ENCODE peak calls at places on chromosomes 11 and 22, in eight cellular contexts. E, L, T, Q, Y, B, N and O are unnamed samples.

GRCh38 chr11:109424893-109425292 is 2.9 kb downstream of the C11orf87 start:
- DNase-seq in Y (no peak), N (no peak), L (peak), Q (no peak), T (no peak), E (peak), B (peak), O (no peak)

GRCh38 chr22:38034278-38034882 is 22.8 kb upstream of the PICK1 start:
- DNase-seq in N (peak), Y (peak), B (peak), Q (peak), L (peak), T (peak), E (peak), O (peak)

GRCh38 chr22:35637943-35638342 is 10.3 kb upstream of the APOL6 start:
- DNase-seq in T (no peak), B (no peak), Y (no peak), E (no peak), L (no peak), N (no peak), Q (peak), O (no peak)

GRCh38 chr11:19625438-19625837 is 87.2 kb upstream of the NAV2 start:
- DNase-seq in T (no peak), N (no peak), Y (no peak), E (no peak), Q (peak), B (no peak), L (no peak), O (no peak)

GRCh38 chr22:32574397-32574796 is 99.8 kb downstream of the FBXO7 start:
- DNase-seq in Y (no peak), L (no peak), Q (no peak), B (no peak), E (peak), N (no peak), T (no peak), O (no peak)

GRCh38 chr11:113549611-113550061 is 74.4 kb upstream of the DRD2 start:
- DNase-seq in L (no peak), B (no peak), Q (no peak), Y (no peak), N (no peak), E (peak), T (no peak), O (no peak)

GRCh38 chr11:132472411-132473205 is 1059.7 kb downstream of the OPCML start:
- DNase-seq in Q (no peak), Y (no peak), L (no peak), T (no peak), E (no peak), N (no peak), B (no peak), O (no peak)

GRCh38 chr11:32385998-32386397 is 49.3 kb downstream of the WT1 start:
- DNase-seq in T (no peak), L (no peak), Y (peak), E (peak), Q (peak), N (no peak), B (no peak), O (no peak)

GRCh38 chr22:39959640-39960447 is at the start of gene TMA7B:
- DNase-seq in T (no peak), N (peak), Q (peak), Y (no peak), E (peak), B (peak), L (no peak), O (no peak)

GRCh38 chr11:21814169-21814568 is 378.7 kb upstream of the ANO5 start:
- DNase-seq in B (no peak), N (no peak), E (no peak), Y (no peak), Q (no peak), T (no peak), L (no peak), O (no peak)

GRCh38 chr22:17703811-17704210 is 65.3 kb downstream of the BCL2L13 start:
- DNase-seq in N (no peak), T (no peak), B (no peak), Y (no peak), E (no peak), Q (peak), L (no peak), O (no peak)

GRCh38 chr22:24087071-24087795 is 76.1 kb downstream of the CABIN1 start:
- DNase-seq in B (no peak), L (no peak), Q (no peak), N (no peak), T (no peak), Y (no peak), E (no peak), O (no peak)

GRCh38 chr11:106281455-106282173 is 204.2 kb downstream of the AASDHPPT start:
- DNase-seq in L (no peak), T (no peak), N (no peak), E (no peak), Q (peak), B (no peak), Y (peak), O (no peak)

GRCh38 chr22:19568337-19569311 is 44.4 kb upstream of the CLDN5 start:
- DNase-seq in B (no peak), Y (no peak), E (no peak), N (no peak), L (no peak), T (no peak), Q (peak), O (no peak)

GRCh38 chr11:2834893-2835767 is 50.4 kb downstream of the CDKN1C start:
- DNase-seq in Y (no peak), N (peak), E (no peak), L (no peak), B (no peak), T (no peak), Q (peak), O (no peak)

GRCh38 chr22:43289551-43289963 is 53.6 kb downstream of the SCUBE1 start:
- DNase-seq in Q (peak), T (no peak), E (no peak), N (no peak), Y (no peak), L (no peak), B (no peak), O (no peak)

GRCh38 chr11:40388097-40388818 is 1071.2 kb downstream of the LRRC4C start:
- DNase-seq in Q (peak), E (no peak), L (no peak), N (no peak), T (no peak), B (no peak), Y (no peak), O (no peak)

GRCh38 chr22:49554296-49554625 is 273.4 kb downstream of the BRD1 start:
- DNase-seq in Q (no peak), E (no peak), B (no peak), T (peak), Y (no peak), N (peak), L (peak), O (no peak)

GRCh38 chr11:46463701-46464100 is 72.1 kb upstream of the CHRM4 start:
- DNase-seq in E (no peak), T (no peak), L (no peak), B (no peak), Q (no peak), Y (no peak), N (no peak), O (no peak)

GRCh38 chr11:18492888-18493287 is 33.9 kb downstream of the TSG101 start:
- DNase-seq in Y (no peak), B (no peak), Q (no peak), E (peak), N (no peak), L (no peak), T (no peak), O (no peak)

GRCh38 chr11:64322925-64323260 is 5.0 kb downstream of the PRDX5 start:
- DNase-seq in Q (no peak), N (no peak), E (peak), Y (no peak), L (no peak), T (no peak), B (no peak), O (no peak)

GRCh38 chr11:64323373-64323772 is 5.5 kb downstream of the PRDX5 start:
- DNase-seq in Q (no peak), B (no peak), N (no peak), Y (no peak), L (no peak), T (no peak), E (no peak), O (no peak)

GRCh38 chr11:64320556-64320955 is 2.6 kb downstream of the PRDX5 start:
- DNase-seq in Q (no peak), B (no peak), L (no peak), Y (no peak), T (no peak), N (no peak), E (no peak), O (no peak)

GRCh38 chr11:64321026-64321425 is 3.1 kb downstream of the PRDX5 start:
- DNase-seq in Q (no peak), B (no peak), L (no peak), N (no peak), Y (no peak), T (no peak), E (no peak), O (no peak)

DNA sequence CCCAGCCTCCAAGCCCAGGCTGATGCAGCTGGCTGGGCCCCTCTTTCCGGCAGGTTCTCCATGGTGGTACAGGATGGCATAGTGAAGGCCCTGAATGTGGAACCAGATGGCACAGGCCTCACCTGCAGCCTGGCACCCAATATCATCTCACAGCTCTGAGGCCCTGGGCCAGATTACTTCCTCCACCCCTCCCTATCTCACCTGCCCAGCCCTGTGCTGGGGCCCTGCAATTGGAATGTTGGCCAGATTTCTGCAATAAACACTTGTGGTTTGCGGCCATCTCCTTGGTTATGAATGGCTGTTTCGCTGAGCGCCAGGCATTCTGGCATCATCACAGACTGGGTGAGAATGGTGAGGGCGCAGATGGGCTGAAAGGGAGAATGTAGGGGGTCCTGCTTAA is 3.6 kb downstream of the PRDX5 start:
- DNase-seq in T (no peak), B (peak), Q (peak), E (no peak), L (no peak), N (no peak), Y (no peak), O (peak)
- TF ChIP-seq POLR2A in T (no peak), B (no peak), Q (no peak), E (no peak), L (no peak), N (no peak), Y (no peak), O (no peak)

GRCh38 chr11:63564785-63565350 is 1.7 kb upstream of the PLAAT2 start:
- DNase-seq in N (no peak), L (no peak), Y (no peak), B (peak), Q (no peak), T (no peak), E (no peak), O (peak)
- H3K4me3 ChIP-seq in N (no peak), L (no peak), Y (no peak), B (no peak), Q (no peak), T (no peak), E (no peak), O (no peak)

GRCh38 chr11:71251761-71252433 is 480 bp downstream of the SHANK2 start:
- DNase-seq in L (peak), N (peak), E (no peak), Y (no peak), T (no peak), B (peak), Q (no peak), O (peak)

GRCh38 chr11:71251159-71251721 is 1.1 kb downstream of the SHANK2 start:
- DNase-seq in Q (no peak), L (no peak), Y (no peak), B (peak), T (no peak), N (peak), E (no peak), O (no peak)

GRCh38 chr11:71252434-71252781 is at the start of gene SHANK2:
- DNase-seq in Y (no peak), B (peak), E (no peak), Q (no peak), T (no peak), N (peak), L (peak), O (no peak)

GRCh38 chr11:71253794-71254193 is 1.4 kb upstream of the SHANK2 start:
- DNase-seq in L (no peak), Q (no peak), T (no peak), E (no peak), N (no peak), B (no peak), Y (no peak), O (peak)

DNA sequence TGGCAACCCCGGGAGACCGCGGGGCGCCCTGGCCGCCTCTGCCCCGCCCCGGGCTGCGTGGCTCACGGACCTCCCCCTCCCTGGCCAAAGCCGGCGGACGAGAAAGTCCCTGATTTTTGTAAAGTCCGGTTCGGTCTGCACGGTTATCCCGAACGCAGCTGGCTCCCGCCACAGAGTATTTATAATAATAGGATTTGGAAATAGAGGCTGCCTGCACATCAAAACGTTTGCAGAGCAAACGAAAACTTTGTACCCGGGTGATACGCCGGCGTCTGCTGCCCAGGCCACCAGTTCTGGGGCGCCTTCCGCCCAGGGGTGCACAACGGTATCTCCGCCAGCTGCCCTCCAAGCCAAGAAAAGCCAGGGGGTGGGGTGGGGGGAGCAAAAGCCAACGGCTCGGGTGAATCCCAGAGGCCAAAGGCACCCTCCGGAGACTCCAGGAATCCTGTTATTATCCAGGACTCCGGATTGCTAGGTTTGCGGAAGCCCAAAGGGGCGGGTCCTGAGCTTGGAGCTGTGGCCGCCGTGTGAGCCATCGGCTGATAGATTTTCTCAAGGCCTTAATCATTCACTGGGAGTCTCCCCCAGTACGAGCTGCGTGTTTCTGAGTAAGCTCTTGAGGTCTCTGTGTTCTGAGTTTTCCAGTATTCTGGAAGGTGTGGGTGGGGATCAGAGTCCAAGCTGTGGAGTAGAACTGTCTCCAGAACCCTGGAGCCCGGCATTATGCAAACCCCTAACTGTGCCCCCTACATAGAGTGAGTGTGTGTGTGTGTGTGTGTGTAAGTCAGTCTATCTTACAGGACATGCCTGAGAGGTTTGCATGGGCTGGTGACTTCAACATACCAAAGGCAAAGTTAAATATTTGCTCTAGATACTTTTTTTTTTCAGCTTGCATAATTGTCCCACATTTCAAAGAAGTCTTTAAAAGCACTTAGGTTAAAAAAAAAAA is 679 bp upstream of the SHANK2 start:
- DNase-seq in B (peak), T (no peak), Y (peak), E (no peak), N (no peak), L (peak), Q (peak), O (no peak)
- TF ChIP-seq POLR2A in B (no peak), T (no peak), Y (no peak), E (no peak), N (no peak), L (no peak), Q (no peak), O (no peak)

GRCh38 chr11:119742263-119742861 is 13.4 kb upstream of the NECTIN1 start:
- DNase-seq in E (no peak), Y (no peak), B (no peak), L (peak), N (no peak), T (no peak), Q (no peak), O (no peak)

GRCh38 chr11:119744577-119744976 is 15.6 kb upstream of the NECTIN1 start:
- DNase-seq in T (no peak), L (no peak), Y (no peak), E (no peak), B (no peak), Q (no peak), N (no peak), O (no peak)

GRCh38 chr11:119741369-119742262 is 12.6 kb upstream of the NECTIN1 start:
- DNase-seq in Q (no peak), B (peak), N (peak), E (peak), L (peak), T (peak), Y (no peak), O (no peak)

GRCh38 chr11:119745112-119745511 is 16.1 kb upstream of the NECTIN1 start:
- DNase-seq in T (no peak), N (no peak), L (no peak), E (no peak), B (no peak), Y (no peak), Q (no peak), O (no peak)

GRCh38 chr11:119743041-119743440 is 14.0 kb upstream of the NECTIN1 start:
- DNase-seq in N (no peak), B (no peak), L (no peak), E (no peak), Q (no peak), Y (no peak), T (no peak), O (no peak)
- H3K4me3 ChIP-seq in N (no peak), B (no peak), L (peak), E (no peak), Q (no peak), Y (no peak), T (no peak), O (no peak)

GRCh38 chr22:46774456-46775363 is 12.3 kb downstream of the TBC1D22A start:
- DNase-seq in L (no peak), T (no peak), Y (no peak), B (no peak), N (peak), E (no peak), Q (no peak), O (no peak)
- TF ChIP-seq POLR2A in L (no peak), T (no peak), Y (no peak), B (no peak), N (no peak), E (no peak), Q (no peak), O (no peak)

DNA sequence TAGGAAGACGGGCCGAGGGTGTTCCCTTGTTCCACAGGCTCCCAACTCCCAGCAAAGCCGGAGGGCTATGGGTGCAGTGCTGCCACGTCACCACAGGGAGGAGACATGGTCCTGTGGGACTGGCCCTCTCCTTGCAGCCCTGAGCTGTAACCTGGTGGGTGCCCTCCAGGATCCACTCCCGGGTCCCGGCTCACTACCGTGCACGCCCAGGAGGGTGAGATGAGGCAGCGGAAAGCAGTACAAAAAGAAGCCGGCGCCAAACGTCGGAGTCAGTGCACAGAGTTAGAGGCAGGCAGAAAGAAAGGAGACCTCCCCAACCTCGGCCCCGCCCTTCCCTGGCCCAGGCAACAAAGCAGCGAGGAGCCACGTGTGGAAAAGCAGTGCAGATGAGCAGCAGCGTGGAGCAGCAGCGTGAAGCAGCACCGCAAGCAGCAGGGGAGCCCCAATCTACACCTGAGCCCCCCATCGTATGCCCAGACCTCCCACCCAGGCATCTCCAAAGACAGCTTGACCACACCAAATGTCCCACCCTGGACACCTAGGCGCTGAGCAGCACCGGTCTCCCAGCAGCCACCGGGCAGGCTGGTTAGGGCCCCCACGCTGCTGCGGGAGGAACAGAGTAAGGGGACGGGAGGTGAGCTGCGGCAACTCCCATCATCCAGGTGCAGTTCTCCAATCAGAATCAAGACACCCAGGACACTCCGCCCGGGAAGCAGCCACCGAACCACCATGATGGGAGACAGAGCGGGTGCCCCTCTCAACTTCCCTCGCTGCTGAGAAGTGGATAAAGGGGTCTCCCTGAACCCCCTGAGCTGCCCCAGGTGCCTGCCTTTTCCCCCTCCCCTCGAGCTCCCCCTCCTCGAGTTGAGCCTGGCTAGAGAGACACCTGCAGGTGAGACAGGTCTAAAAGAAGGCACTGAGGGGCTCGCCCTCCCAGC is 28.8 kb downstream of the IGSF9B start:
- DNase-seq in Y (no peak), T (peak), Q (peak), N (peak), B (peak), L (peak), E (peak), O (peak)
- H3K4me3 ChIP-seq in Y (no peak), T (no peak), Q (no peak), N (peak), B (peak), L (no peak), E (no peak), O (peak)

GRCh38 chr11:78742430-78742829 is 167.8 kb upstream of the NARS2 start:
- DNase-seq in L (no peak), B (peak), E (no peak), N (no peak), Q (peak), Y (no peak), T (peak), O (peak)

GRCh38 chr11:78749243-78749730 is 174.6 kb upstream of the NARS2 start:
- DNase-seq in B (no peak), Y (no peak), T (no peak), L (no peak), Q (no peak), E (no peak), N (no peak), O (no peak)

GRCh38 chr11:78741794-78742193 is 167.1 kb upstream of the NARS2 start:
- DNase-seq in T (no peak), E (no peak), N (no peak), L (no peak), B (no peak), Q (no peak), Y (no peak), O (no peak)

GRCh38 chr11:78744202-78744601 is 169.5 kb upstream of the NARS2 start:
- DNase-seq in T (no peak), Q (no peak), B (no peak), E (no peak), L (no peak), Y (no peak), N (no peak), O (no peak)

DNA sequence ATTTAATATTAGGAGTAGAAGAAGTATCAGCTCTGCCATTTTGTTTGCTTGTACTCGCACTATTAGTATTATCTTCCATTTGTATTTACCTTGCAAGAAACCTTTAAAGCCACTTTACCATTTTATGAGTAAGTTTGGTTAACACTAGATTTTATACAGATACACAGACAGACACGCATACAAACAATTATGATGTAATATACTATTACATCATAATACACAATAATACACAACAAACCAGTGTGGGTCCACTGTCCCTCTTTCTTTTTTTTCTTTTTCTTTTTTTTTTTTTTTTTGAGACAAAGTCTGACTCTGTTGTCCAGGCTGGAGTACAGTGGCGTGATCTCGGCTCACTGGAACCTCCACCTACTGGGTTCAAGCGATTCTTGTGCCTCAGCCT is 170.3 kb upstream of the NARS2 start:
- DNase-seq in B (no peak), L (no peak), N (no peak), Q (no peak), Y (no peak), T (no peak), E (no peak), O (no peak)
- TF ChIP-seq POLR2A in B (no peak), L (no peak), N (no peak), Q (no peak), Y (no peak), T (no peak), E (no peak), O (no peak)